ENCODE peak calls at places on chromosome 12, in four cellular contexts. F, M, W and Z are unnamed samples.

GRCh38 chr12:12946686-12947355 is 5.1 kb downstream of the GPRC5D start:
- DNase-seq in F (no peak), M (no peak), W (no peak), Z (peak)

GRCh38 chr12:101854747-101855146 is 22.6 kb upstream of the DRAM1 start:
- DNase-seq in F (no peak), M (peak), W (no peak), Z (no peak)

GRCh38 chr12:46830731-46831334 is 5.0 kb upstream of the SLC38A4 start:
- DNase-seq in F (no peak), M (no peak), W (no peak), Z (no peak)

GRCh38 chr12:124125472-124125871 is 152.5 kb downstream of the ZNF664 start:
- DNase-seq in F (no peak), M (peak), W (peak), Z (no peak)

GRCh38 chr12:123479442-123480180 is 21.7 kb downstream of the SNRNP35 start:
- DNase-seq in F (no peak), M (no peak), W (no peak), Z (no peak)

GRCh38 chr12:95982602-95983001 is 13.5 kb downstream of the HAL start:
- DNase-seq in F (no peak), M (no peak), W (no peak), Z (no peak)

GRCh38 chr12:121139301-121139700 is 6.6 kb downstream of the P2RX7 start:
- DNase-seq in F (no peak), M (no peak), W (no peak), Z (no peak)

GRCh38 chr12:52171950-52172512 is 19.8 kb downstream of the KRT80 start:
- DNase-seq in F (peak), M (no peak), W (no peak), Z (peak)

GRCh38 chr12:129381717-129382116 is 522.1 kb downstream of the TMEM132D start:
- DNase-seq in F (no peak), M (no peak), W (no peak), Z (no peak)

GRCh38 chr12:27843714-27844245 is 63.7 kb upstream of the MANSC4 start:
- DNase-seq in F (no peak), M (no peak), W (no peak), Z (peak)

GRCh38 chr12:50918584-50919316 is 33.6 kb upstream of the HIGD1C start:
- DNase-seq in F (no peak), M (no peak), W (no peak), Z (no peak)

GRCh38 chr12:99027491-99027890 is 382.4 kb downstream of the APAF1 start:
- DNase-seq in F (no peak), M (no peak), W (no peak), Z (no peak)

GRCh38 chr12:116389990-116390655 is 112.6 kb upstream of the MED13L start:
- DNase-seq in F (no peak), M (no peak), W (no peak), Z (peak)

GRCh38 chr12:97211421-97211820 is 251.2 kb upstream of the RMST start:
- DNase-seq in F (no peak), M (no peak), W (no peak), Z (no peak)

GRCh38 chr12:46383654-46384450 is 11.3 kb upstream of the SLC38A2 start:
- DNase-seq in F (peak), M (peak), W (peak), Z (peak)

GRCh38 chr12:105092336-105092735 is 8.1 kb upstream of the ALDH1L2 start:
- DNase-seq in F (no peak), M (no peak), W (no peak), Z (no peak)

GRCh38 chr12:62530596-62530995 is 64.0 kb downstream of the MON2 start:
- DNase-seq in F (no peak), M (no peak), W (no peak), Z (peak)

GRCh38 chr12:32005496-32006125 is 46.4 kb downstream of the RESF1 start:
- DNase-seq in F (no peak), M (no peak), W (no peak), Z (no peak)

GRCh38 chr12:131618303-131618658 is 92.6 kb upstream of the SFSWAP start:
- DNase-seq in F (no peak), M (no peak), W (no peak), Z (no peak)

GRCh38 chr12:54581412-54581811 is 7.0 kb downstream of the PPP1R1A start:
- DNase-seq in F (no peak), M (no peak), W (no peak), Z (no peak)